ENCODE peak calls at places on chromosomes 12 and 14, in four cellular contexts. One of them, this sample, is unnamed.

GRCh38 chr12:3912863-3913262 is 39.7 kb upstream of the PARP11 start:
- DNase-seq in K562: no peak
- DNase-seq in A549: no peak
- DNase-seq in GM12878: no peak
- DNase-seq in this sample: no peak

GRCh38 chr14:69519701-69520100 is 35.2 kb downstream of the PLEKHD1 start:
- DNase-seq in K562: no peak
- DNase-seq in A549: no peak
- DNase-seq in GM12878: no peak
- DNase-seq in this sample: no peak

GRCh38 chr14:89534896-89535615 is 118.0 kb upstream of the FOXN3 start:
- DNase-seq in K562: no peak
- DNase-seq in A549: no peak
- DNase-seq in GM12878: no peak
- DNase-seq in this sample: no peak

GRCh38 chr12:130184531-130185090 is 22.3 kb downstream of the FZD10 start:
- DNase-seq in K562: no peak
- DNase-seq in A549: no peak
- DNase-seq in GM12878: no peak
- DNase-seq in this sample: no peak

GRCh38 chr14:76933515-76933914 is 95.0 kb downstream of the IRF2BPL start:
- DNase-seq in K562: no peak
- DNase-seq in A549: no peak
- DNase-seq in GM12878: no peak
- DNase-seq in this sample: no peak

GRCh38 chr14:95597784-95598204 is 62.9 kb downstream of the GLRX5 start:
- DNase-seq in K562: peak; percentile 5
- DNase-seq in A549: no peak
- DNase-seq in GM12878: no peak
- DNase-seq in this sample: no peak

GRCh38 chr12:6958609-6959375 is 7.6 kb downstream of the PTPN6 start:
- DNase-seq in K562: no peak
- DNase-seq in A549: no peak
- DNase-seq in GM12878: no peak
- DNase-seq in this sample: no peak

GRCh38 chr14:66827182-66827581 is 319.2 kb downstream of the GPHN start:
- DNase-seq in K562: no peak
- DNase-seq in A549: no peak
- DNase-seq in GM12878: no peak
- DNase-seq in this sample: no peak

GRCh38 chr14:99537399-99537798 is 56.2 kb downstream of the CCNK start:
- DNase-seq in K562: no peak
- DNase-seq in A549: peak; percentile 74
- DNase-seq in GM12878: no peak
- DNase-seq in this sample: no peak

GRCh38 chr12:52091061-52091460 is 11.6 kb downstream of the SMIM41 start:
- DNase-seq in K562: no peak
- DNase-seq in A549: no peak
- DNase-seq in GM12878: no peak
- DNase-seq in this sample: no peak

GRCh38 chr14:34498684-34499412 is 36.8 kb upstream of the SPTSSA start:
- DNase-seq in K562: no peak
- DNase-seq in A549: peak; percentile 52
- DNase-seq in GM12878: no peak
- DNase-seq in this sample: peak; percentile 86

GRCh38 chr14:33165144-33165925 is 226.7 kb downstream of the NPAS3 start:
- DNase-seq in K562: no peak
- DNase-seq in A549: no peak
- DNase-seq in GM12878: no peak
- DNase-seq in this sample: no peak

GRCh38 chr14:92846162-92846897 is 52.2 kb downstream of the GOLGA5 start:
- DNase-seq in K562: peak; percentile 65
- DNase-seq in A549: no peak
- DNase-seq in GM12878: peak; percentile 86
- DNase-seq in this sample: no peak

GRCh38 chr12:13654456-13654855 is 326.9 kb downstream of the GRIN2B start:
- DNase-seq in K562: no peak
- DNase-seq in A549: no peak
- DNase-seq in GM12878: no peak
- DNase-seq in this sample: no peak
- TF ChIP-seq ESRRA in K562: no peak
- TF ChIP-seq ESRRA in A549: no peak
- TF ChIP-seq ESRRA in GM12878: no peak
- TF ChIP-seq ESRRA in this sample: no peak

GRCh38 chr12:99809921-99810320 is 162.4 kb downstream of the GARIN6 start:
- DNase-seq in K562: no peak
- DNase-seq in A549: no peak
- DNase-seq in GM12878: no peak
- DNase-seq in this sample: peak; percentile 18

GRCh38 chr12:99806304-99806703 is 158.8 kb downstream of the GARIN6 start:
- DNase-seq in K562: no peak
- DNase-seq in A549: no peak
- DNase-seq in GM12878: no peak
- DNase-seq in this sample: no peak

DNA sequence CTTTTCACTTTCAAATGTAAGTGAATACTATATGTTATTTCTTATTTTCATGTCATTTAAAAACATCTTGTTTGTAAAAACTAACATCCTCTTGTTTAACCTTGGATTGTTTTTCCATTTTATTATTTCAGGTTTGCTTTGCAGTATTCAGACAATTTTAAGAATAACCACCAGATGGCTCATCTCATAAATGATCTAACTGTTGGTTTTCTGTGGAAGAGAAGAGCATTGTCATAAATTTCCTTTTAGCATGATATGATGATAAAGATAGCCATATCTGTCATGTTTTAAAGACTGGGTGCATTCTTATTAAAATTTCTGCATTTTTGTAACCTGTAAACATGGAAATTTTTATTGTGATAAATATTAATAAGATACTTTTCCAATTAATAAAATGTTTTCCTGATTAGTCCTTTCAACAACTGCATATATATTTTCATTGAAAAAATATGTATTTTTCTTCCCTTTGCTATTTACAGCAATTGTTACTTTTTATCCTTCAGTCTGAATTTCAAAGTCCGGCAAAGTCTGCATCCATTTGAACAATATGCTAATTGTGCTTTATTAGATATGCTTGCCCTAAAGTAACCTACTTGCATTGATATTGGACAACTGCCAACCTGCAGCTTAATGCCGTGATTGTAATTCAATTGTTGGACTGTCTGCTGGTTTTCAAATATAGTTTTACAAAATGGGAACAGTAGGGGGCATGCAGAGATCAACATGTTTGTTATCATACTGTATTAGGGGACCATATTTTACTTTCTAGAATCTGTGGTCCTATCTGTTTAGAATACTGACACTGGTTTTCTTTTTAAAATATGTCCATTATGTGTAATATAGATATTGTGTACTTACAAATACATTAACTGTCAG is 163.4 kb downstream of the GARIN6 start:
- DNase-seq in K562: no peak
- DNase-seq in A549: peak; percentile 20
- DNase-seq in GM12878: no peak
- DNase-seq in this sample: peak; percentile 9
- TF ChIP-seq HDAC2 in K562: no peak
- TF ChIP-seq HDAC2 in A549: no peak
- TF ChIP-seq HDAC2 in GM12878: no peak
- TF ChIP-seq HDAC2 in this sample: no peak

GRCh38 chr12:104423809-104424208 is 32.9 kb upstream of the CHST11 start:
- DNase-seq in K562: no peak
- DNase-seq in A549: no peak
- DNase-seq in GM12878: no peak
- DNase-seq in this sample: peak; percentile 8

GRCh38 chr12:104423273-104423672 is 33.5 kb upstream of the CHST11 start:
- DNase-seq in K562: no peak
- DNase-seq in A549: no peak
- DNase-seq in GM12878: no peak
- DNase-seq in this sample: no peak

GRCh38 chr12:104424955-104425354 is 31.8 kb upstream of the CHST11 start:
- DNase-seq in K562: no peak
- DNase-seq in A549: no peak
- DNase-seq in GM12878: no peak
- DNase-seq in this sample: no peak

GRCh38 chr12:104426926-104427546 is 29.7 kb upstream of the CHST11 start:
- DNase-seq in K562: no peak
- DNase-seq in A549: no peak
- DNase-seq in GM12878: no peak
- DNase-seq in this sample: no peak

DNA sequence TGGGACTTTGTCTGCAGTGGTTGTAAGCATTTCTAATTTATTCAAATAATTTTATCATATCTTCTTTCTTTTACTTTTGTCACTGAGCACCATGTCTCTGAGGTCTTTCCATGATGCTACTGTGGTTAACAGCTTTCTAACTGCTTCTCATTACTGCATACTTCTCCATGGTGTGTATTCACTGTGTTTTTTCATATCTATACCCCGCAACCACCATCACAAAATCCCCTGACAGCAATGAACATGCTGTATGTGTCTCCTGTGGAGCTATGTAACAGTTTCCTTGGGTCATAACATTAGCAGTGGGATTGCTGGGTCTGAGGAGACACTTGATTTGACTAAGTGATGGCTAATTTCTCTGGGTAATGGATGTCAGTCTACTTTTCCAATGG is 29.2 kb upstream of the CHST11 start:
- DNase-seq in K562: no peak
- DNase-seq in A549: no peak
- DNase-seq in GM12878: no peak
- DNase-seq in this sample: no peak
- TF ChIP-seq ESRRA in K562: no peak
- TF ChIP-seq ESRRA in A549: no peak
- TF ChIP-seq ESRRA in GM12878: no peak
- TF ChIP-seq ESRRA in this sample: no peak

GRCh38 chr12:191541-191940 is 22.4 kb downstream of the SLC6A12 start:
- DNase-seq in K562: no peak
- DNase-seq in A549: no peak
- DNase-seq in GM12878: no peak
- DNase-seq in this sample: no peak

GRCh38 chr12:190881-191280 is 23.1 kb downstream of the SLC6A12 start:
- DNase-seq in K562: no peak
- DNase-seq in A549: no peak
- DNase-seq in GM12878: no peak
- DNase-seq in this sample: no peak

GRCh38 chr12:186006-186625 is 27.8 kb downstream of the SLC6A12 start:
- DNase-seq in K562: no peak
- DNase-seq in A549: no peak
- DNase-seq in GM12878: no peak
- DNase-seq in this sample: no peak

GRCh38 chr12:189622-189962 is 24.4 kb downstream of the SLC6A12 start:
- DNase-seq in K562: no peak
- DNase-seq in A549: no peak
- DNase-seq in GM12878: no peak
- DNase-seq in this sample: no peak

DNA sequence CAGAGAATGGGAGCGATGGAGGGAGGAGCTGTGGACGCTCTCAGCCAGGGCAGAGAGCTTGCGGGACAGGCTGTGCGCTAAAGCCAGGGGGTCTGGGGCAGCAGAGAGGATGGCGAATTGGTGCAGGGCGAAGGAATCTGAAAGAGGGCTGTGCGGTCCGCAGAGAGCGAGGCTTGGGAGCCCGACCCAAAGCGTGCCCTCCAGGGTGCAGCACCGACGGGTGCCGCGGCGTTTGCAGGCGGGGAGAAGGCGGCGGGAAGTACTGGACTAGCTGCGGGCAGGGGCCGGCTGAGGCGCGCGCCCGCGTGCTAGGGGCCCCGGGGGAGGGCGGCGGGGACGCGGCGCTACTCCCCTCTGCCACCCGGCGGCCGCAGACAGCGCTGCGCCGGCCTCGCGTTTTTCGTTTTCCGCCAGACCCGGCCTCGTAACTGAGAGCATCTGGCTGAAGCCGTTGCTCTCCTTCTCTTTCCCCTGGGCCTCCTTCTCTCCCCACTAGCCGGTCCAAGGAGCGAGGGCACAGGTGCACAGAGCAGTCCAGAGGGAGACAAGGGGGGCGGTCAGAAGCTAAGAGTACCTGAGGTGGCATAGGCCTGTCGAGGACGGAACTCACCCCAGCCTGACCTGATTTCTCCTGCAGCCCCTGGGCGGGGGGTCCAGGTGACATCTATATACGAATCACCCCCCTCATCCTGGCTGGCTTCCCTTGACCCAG is 24.9 kb downstream of the SLC6A12 start:
- DNase-seq in K562: peak; percentile 49
- DNase-seq in A549: peak; percentile 85
- DNase-seq in GM12878: no peak
- DNase-seq in this sample: no peak
- TF ChIP-seq HDAC2 in K562: no peak
- TF ChIP-seq HDAC2 in A549: no peak
- TF ChIP-seq HDAC2 in GM12878: no peak
- TF ChIP-seq HDAC2 in this sample: no peak

GRCh38 chr12:122858171-122858570 is 22.9 kb downstream of the HIP1R start:
- DNase-seq in K562: no peak
- DNase-seq in A549: no peak
- DNase-seq in GM12878: no peak
- DNase-seq in this sample: no peak

GRCh38 chr12:122858591-122859302 is 23.5 kb downstream of the HIP1R start:
- DNase-seq in K562: no peak
- DNase-seq in A549: no peak
- DNase-seq in GM12878: no peak
- DNase-seq in this sample: no peak

GRCh38 chr12:122855985-122856831 is 21.0 kb downstream of the HIP1R start:
- DNase-seq in K562: no peak
- DNase-seq in A549: no peak
- DNase-seq in GM12878: no peak
- DNase-seq in this sample: no peak

GRCh38 chr12:122855071-122855829 is 20.0 kb downstream of the HIP1R start:
- DNase-seq in K562: no peak
- DNase-seq in A549: no peak
- DNase-seq in GM12878: no peak
- DNase-seq in this sample: no peak

DNA sequence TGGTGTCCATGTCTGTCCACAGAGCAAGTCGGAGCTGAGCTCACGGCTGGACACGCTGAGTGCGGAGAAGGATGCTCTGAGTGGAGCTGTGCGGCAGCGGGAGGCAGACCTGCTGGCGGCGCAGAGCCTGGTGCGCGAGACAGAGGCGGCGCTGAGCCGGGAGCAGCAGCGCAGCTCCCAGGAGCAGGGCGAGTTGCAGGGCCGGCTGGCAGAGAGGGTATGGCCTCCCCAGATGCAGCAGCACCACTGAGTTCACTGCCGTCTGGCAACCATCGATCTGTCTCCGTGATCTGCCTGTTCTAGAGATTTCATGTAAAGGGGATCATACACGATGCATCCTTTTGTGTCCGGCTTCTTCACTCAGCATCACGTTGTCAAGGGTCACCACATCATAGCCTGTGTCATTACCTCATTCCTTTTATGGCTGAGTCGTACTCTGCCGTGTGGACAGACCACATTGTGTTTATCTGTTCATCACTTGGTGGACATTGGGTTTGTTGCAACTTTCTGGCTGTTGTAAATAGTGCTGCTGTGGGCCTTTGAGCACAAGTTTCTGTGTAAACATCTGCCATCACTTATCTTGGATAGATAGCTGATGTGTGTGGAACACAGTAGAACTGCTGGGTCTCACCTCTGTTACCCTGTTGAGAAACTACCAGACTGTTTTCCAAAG is 21.9 kb downstream of the HIP1R start:
- DNase-seq in K562: no peak
- DNase-seq in A549: no peak
- DNase-seq in GM12878: no peak
- DNase-seq in this sample: peak; percentile 59
- TF ChIP-seq ESRRA in K562: no peak
- TF ChIP-seq ESRRA in A549: no peak
- TF ChIP-seq ESRRA in GM12878: no peak
- TF ChIP-seq ESRRA in this sample: no peak